ENCODE peak calls at places on chromosomes 4 and X, in ten cellular contexts. K is WTC11; P is CD8-positive, alpha-beta T cell; F is HFF-Myc; V is GDM1; G is D341Med; L is brain microvascular endothelial cell; O is posterior cingulate gyrus; I is activated CD4-positive, alpha-beta memory T cell treated with anti-CD3 and anti-CD28 coated beads, Interleukin-2, amount 10 ng/mL, durations not matched to agents 7 days and 5 days; Y is amniotic stem cell. X is an unnamed sample.

GRCh38 chr4:125658773-125659172 is 344.0 kb downstream of the FAT4 start:
- DNase-seq in K (no peak), P (no peak), F (no peak), V (no peak), G (no peak), L (no peak), O (no peak), I (no peak), Y (no peak), X (no peak)

GRCh38 chr4:577499-578450 is 1.7 kb upstream of the TMEM271 start:
- DNase-seq in K (peak), P (no peak), F (no peak), V (no peak), G (peak), L (no peak), O (peak), I (no peak), Y (no peak), X (no peak)

GRCh38 chr4:97942137-97942536 is 201.1 kb downstream of the STPG2 start:
- DNase-seq in K (no peak), P (no peak), F (no peak), V (no peak), G (no peak), L (no peak), O (no peak), I (no peak), Y (no peak), X (no peak)

GRCh38 chr4:33323393-33323792 is 2603.2 kb downstream of the PCDH7 start:
- DNase-seq in K (no peak), P (no peak), F (no peak), V (no peak), G (no peak), L (no peak), O (no peak), I (no peak), Y (no peak), X (no peak)

GRCh38 chrX:54994668-54995452 is 872 bp upstream of the PFKFB1 start:
- DNase-seq in K (no peak), P (no peak), F (no peak), V (no peak), G (no peak), L (no peak), O (no peak), I (no peak), Y (no peak), X (no peak)

GRCh38 chrX:78527263-78527662 is 131.9 kb downstream of the RTL3 start:
- DNase-seq in K (no peak), P (no peak), F (no peak), V (no peak), G (no peak), L (peak), O (no peak), I (peak), Y (no peak), X (no peak)

GRCh38 chr4:7871356-7871755 is 68.3 kb downstream of the AFAP1 start:
- DNase-seq in K (no peak), P (no peak), F (no peak), V (no peak), G (no peak), L (no peak), O (no peak), I (no peak), Y (no peak), X (no peak)

GRCh38 chrX:100264200-100264599 is 145.9 kb downstream of the PCDH19 start:
- DNase-seq in K (no peak), P (no peak), F (no peak), V (no peak), G (no peak), L (no peak), O (no peak), I (no peak), Y (no peak), X (no peak)

GRCh38 chr4:72969957-72970356 is 99.6 kb downstream of the COX18 start:
- DNase-seq in K (no peak), P (no peak), F (no peak), V (no peak), G (no peak), L (no peak), O (no peak), I (no peak), Y (no peak), X (no peak)

GRCh38 chr4:163495900-163496299 is 1.4 kb downstream of the TMA16 start:
- DNase-seq in K (no peak), P (no peak), F (no peak), V (no peak), G (peak), L (no peak), O (no peak), I (no peak), Y (no peak), X (no peak)

GRCh38 chrX:31499120-31499519 is 427.3 kb upstream of the FTHL17 start:
- DNase-seq in K (no peak), P (no peak), F (peak), V (no peak), G (no peak), L (peak), O (no peak), I (no peak), Y (no peak), X (peak)

GRCh38 chr4:244471-244870 is 60.8 kb downstream of the ZNF732 start:
- DNase-seq in K (peak), P (peak), F (no peak), V (peak), G (peak), L (peak), O (no peak), I (peak), Y (no peak), X (no peak)

GRCh38 chr4:184893836-184894571 is 68.2 kb upstream of the ACSL1 start:
- DNase-seq in K (no peak), P (no peak), F (no peak), V (no peak), G (no peak), L (no peak), O (no peak), I (no peak), Y (no peak), X (no peak)

GRCh38 chr4:14054391-14054790 is 426.9 kb upstream of the BOD1L1 start:
- DNase-seq in K (no peak), P (no peak), F (no peak), V (no peak), G (no peak), L (no peak), O (no peak), I (no peak), Y (no peak), X (no peak)

GRCh38 chrX:107678957-107679740 is 50.8 kb downstream of the PRPS1 start:
- DNase-seq in K (no peak), P (peak), F (peak), V (peak), G (no peak), L (peak), O (no peak), I (peak), Y (peak), X (no peak)

GRCh38 chr4:128553665-128554515 is 255.6 kb upstream of the JADE1 start:
- DNase-seq in K (no peak), P (no peak), F (no peak), V (no peak), G (no peak), L (no peak), O (no peak), I (no peak), Y (no peak), X (no peak)

GRCh38 chrX:40018021-40018420 is 79.7 kb downstream of the BCOR start:
- DNase-seq in K (no peak), P (no peak), F (no peak), V (no peak), G (no peak), L (no peak), O (no peak), I (no peak), Y (no peak), X (no peak)